ENCODE peak calls at places on chromosomes 7 and 10, in seven cellular contexts. X is AG04449, M is T-cell, Z is mesothelial cell of epicardium, C is LoVo, S is EL, H is RPMI8226. I is an unnamed sample.

GRCh38 chr10:128001346-128001745 is 94.4 kb downstream of the PTPRE start:
- DNase-seq in H (no peak), S (no peak), C (no peak), M (no peak), Z (no peak), X (no peak), I (no peak)

GRCh38 chr7:127667751-127668530 is 15.9 kb downstream of the SND1 start:
- DNase-seq in M (no peak), X (no peak), C (no peak), Z (no peak), S (peak), H (no peak), I (peak)

GRCh38 chr7:43443380-43443779 is 139.5 kb upstream of the STK17A start:
- DNase-seq in X (no peak), M (no peak), H (peak), S (no peak), Z (no peak), C (no peak), I (no peak)

GRCh38 chr10:3803295-3803883 is 18.4 kb upstream of the KLF6 start:
- DNase-seq in S (no peak), X (no peak), M (no peak), C (no peak), H (no peak), Z (no peak), I (peak)

GRCh38 chr10:6445671-6446278 is 134.3 kb downstream of the PRKCQ start:
- DNase-seq in X (no peak), M (peak), H (peak), C (peak), S (peak), Z (no peak), I (peak)

GRCh38 chr10:72912715-72913114 is 19.2 kb downstream of the OIT3 start:
- DNase-seq in C (peak), Z (no peak), H (no peak), M (no peak), S (no peak), X (no peak), I (no peak)

GRCh38 chr10:21398549-21399345 is 126.7 kb downstream of the SKIDA1 start:
- DNase-seq in X (no peak), Z (no peak), M (no peak), H (no peak), S (peak), C (peak), I (no peak)

GRCh38 chr7:42606217-42606905 is 305.5 kb downstream of the C7orf25 start:
- DNase-seq in C (no peak), Z (no peak), H (peak), M (no peak), S (no peak), X (no peak), I (no peak)

GRCh38 chr10:73847031-73847430 is 27.3 kb downstream of the CAMK2G start:
- DNase-seq in M (no peak), S (no peak), H (no peak), C (no peak), Z (no peak), X (no peak), I (no peak)

GRCh38 chr7:69430502-69431145 is 167.7 kb upstream of the AUTS2 start:
- DNase-seq in M (no peak), C (no peak), X (no peak), H (peak), S (no peak), Z (no peak), I (peak)